ENCODE peak calls at places on chromosomes 3 and 15, in seven cellular contexts. M is psoas muscle; J is WERI-Rb-1; A is AG09319; K is GM23338; Z is BJ; T is CD8-positive, alpha-beta T cell. H is an unnamed sample.

GRCh38 chr3:151009981-151010380 is 37.5 kb upstream of the CLRN1 start:
- DNase-seq in J (no peak), K (peak; percentile 21), A (no peak), M (no peak), T (no peak), Z (no peak), H (no peak)

GRCh38 chr3:112086018-112086854 is at the start of gene C3orf52:
- DNase-seq in T (peak; percentile 57), J (peak; percentile 89), M (peak; percentile 88), A (no peak), K (peak; percentile 96), Z (no peak), H (peak; percentile 93)

GRCh38 chr15:95111969-95112368 is 880.6 kb downstream of the MCTP2 start:
- DNase-seq in T (no peak), K (no peak), M (no peak), A (no peak), Z (no peak), J (no peak), H (no peak)

GRCh38 chr15:90481023-90481422 is 48.7 kb upstream of the CRTC3 start:
- DNase-seq in M (no peak), K (no peak), A (no peak), T (no peak), Z (no peak), J (no peak), H (no peak)

GRCh38 chr3:139308156-139309017 is 35.4 kb upstream of the MRPS22 start:
- DNase-seq in Z (no peak), M (no peak), A (no peak), J (no peak), K (no peak), T (no peak), H (no peak)

GRCh38 chr3:42505203-42505848 is 2.9 kb downstream of the VIPR1 start:
- DNase-seq in Z (no peak), A (no peak), T (no peak), J (peak; percentile 4), K (no peak), M (no peak), H (no peak)

GRCh38 chr3:170233532-170233931 is 11.3 kb downstream of the PRKCI start:
- DNase-seq in M (no peak), J (no peak), T (no peak), K (no peak), A (peak; percentile 60), Z (peak; percentile 55), H (no peak)

GRCh38 chr3:58009026-58009748 is 965 bp downstream of the FLNB start:
- DNase-seq in J (no peak), M (no peak), K (peak; percentile 62), Z (no peak), A (no peak), T (peak; percentile 46), H (peak; percentile 72)

GRCh38 chr3:188158731-188159355 is 4.9 kb downstream of the LPP start:
- DNase-seq in K (no peak), M (no peak), J (no peak), A (no peak), T (no peak), Z (no peak), H (no peak)

GRCh38 chr3:171753665-171754408 is 56.4 kb downstream of the PLD1 start:
- DNase-seq in K (no peak), A (peak; percentile 31), T (no peak), M (no peak), J (no peak), Z (no peak), H (no peak)

DNA sequence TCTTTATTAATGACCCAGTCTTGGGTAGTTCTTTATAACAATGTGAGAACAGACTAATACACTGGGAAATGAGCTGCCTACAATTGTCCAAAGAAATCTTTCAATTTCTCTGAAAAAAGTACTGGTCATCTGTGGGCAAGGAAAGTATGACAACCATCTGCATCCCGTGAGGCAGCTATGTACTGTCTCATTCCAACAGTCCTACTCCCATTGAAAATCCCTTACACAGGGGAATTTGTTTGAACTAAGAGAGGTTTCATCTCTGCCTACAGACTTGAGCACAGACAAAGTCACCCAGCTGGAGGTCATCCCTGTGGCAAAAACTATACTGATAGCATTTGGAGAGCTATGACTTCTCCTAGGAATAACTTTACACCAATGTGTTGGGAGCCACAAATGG is 27.1 kb downstream of the SHC4 start:
- DNase-seq in T (no peak), J (no peak), M (no peak), Z (peak; percentile 67), K (no peak), A (peak; percentile 8), H (no peak)
- TF ChIP-seq CTCF in T (no peak), J (no peak), M (no peak), Z (no peak), K (no peak), A (no peak), H (no peak)

GRCh38 chr3:158785972-158786371 is 15.9 kb upstream of the MFSD1 start:
- DNase-seq in M (no peak), J (no peak), Z (no peak), T (no peak), A (no peak), K (no peak), H (no peak)

GRCh38 chr3:158788446-158788845 is 13.4 kb upstream of the MFSD1 start:
- DNase-seq in Z (no peak), J (no peak), T (no peak), M (no peak), A (no peak), K (no peak), H (no peak)

GRCh38 chr3:158791259-158791920 is 10.5 kb upstream of the MFSD1 start:
- DNase-seq in Z (no peak), J (peak; percentile 11), A (no peak), M (no peak), T (no peak), K (peak; percentile 77), H (peak; percentile 37)

GRCh38 chr3:158792709-158793108 is 9.1 kb upstream of the MFSD1 start:
- DNase-seq in Z (peak; percentile 80), J (no peak), T (no peak), A (peak; percentile 89), K (no peak), M (no peak), H (no peak)

GRCh38 chr3:158789592-158789991 is 12.3 kb upstream of the MFSD1 start:
- DNase-seq in M (no peak), Z (no peak), A (no peak), T (no peak), J (peak; percentile 14), K (no peak), H (no peak)
- TF ChIP-seq CTCF in M (peak; percentile 43), Z (peak; percentile 42), A (peak; percentile 64), T (no peak), J (peak; percentile 24), K (peak; percentile 40), H (peak; percentile 28)

GRCh38 chr15:67560320-67560719 is 17.8 kb downstream of the MAP2K5 start:
- DNase-seq in T (no peak), Z (no peak), J (no peak), A (no peak), M (no peak), K (no peak), H (no peak)
- TF ChIP-seq CTCF in T (no peak), Z (no peak), J (no peak), A (no peak), M (no peak), K (no peak), H (no peak)

GRCh38 chr15:77584201-77584600 is 48.5 kb downstream of the LINGO1 start:
- DNase-seq in T (no peak), J (peak; percentile 60), M (no peak), Z (no peak), K (peak; percentile 60), A (no peak), H (no peak)
- TF ChIP-seq CTCF in T (no peak), J (peak; percentile 86), M (no peak), Z (peak; percentile 32), K (peak; percentile 40), A (peak; percentile 4), H (no peak)

GRCh38 chr3:108408883-108409612 is 101.3 kb downstream of the MYH15 start:
- DNase-seq in J (no peak), M (no peak), Z (no peak), K (no peak), A (no peak), T (no peak), H (no peak)

GRCh38 chr3:108404409-108404808 is 106.0 kb downstream of the MYH15 start:
- DNase-seq in A (no peak), J (peak; percentile 60), T (no peak), K (no peak), M (no peak), Z (no peak), H (no peak)

GRCh38 chr3:108406063-108406660 is 104.2 kb downstream of the MYH15 start:
- DNase-seq in M (no peak), Z (no peak), A (no peak), K (no peak), T (no peak), J (no peak), H (no peak)

GRCh38 chr3:108407858-108408257 is 102.5 kb downstream of the MYH15 start:
- DNase-seq in T (no peak), Z (no peak), K (no peak), A (no peak), M (no peak), J (no peak), H (no peak)

DNA sequence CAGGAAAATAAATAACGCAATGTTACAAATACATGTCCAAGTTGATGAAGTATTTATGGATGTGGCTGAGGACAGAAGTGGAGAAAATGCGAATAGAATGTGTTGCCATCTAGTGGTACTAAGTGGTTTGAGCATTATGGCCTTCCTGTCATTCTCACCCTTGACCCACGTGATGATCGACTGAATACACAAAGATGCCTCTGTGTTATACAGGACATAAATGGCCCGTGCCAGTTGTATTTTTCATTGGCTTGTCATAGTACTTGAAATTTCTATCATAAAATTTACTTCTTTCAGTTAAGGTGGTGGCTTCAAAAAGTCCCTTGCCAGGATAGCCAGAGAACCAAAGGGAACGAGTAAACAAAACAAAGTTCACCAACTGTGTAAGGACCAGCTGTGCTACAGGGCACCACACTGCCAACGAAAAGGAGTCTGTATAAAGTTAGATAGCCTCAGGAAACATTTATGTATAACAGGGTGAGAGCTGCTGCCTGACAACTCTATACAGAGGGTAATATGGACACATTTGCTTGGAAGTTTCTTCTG is 103.7 kb downstream of the MYH15 start:
- DNase-seq in K (peak; percentile 62), T (no peak), J (no peak), Z (no peak), A (peak; percentile 16), M (no peak), H (peak; percentile 74)
- TF ChIP-seq CTCF in K (peak; percentile 65), T (peak; percentile 40), J (peak; percentile 66), Z (peak; percentile 79), A (peak; percentile 73), M (peak; percentile 80), H (peak; percentile 69)

DNA sequence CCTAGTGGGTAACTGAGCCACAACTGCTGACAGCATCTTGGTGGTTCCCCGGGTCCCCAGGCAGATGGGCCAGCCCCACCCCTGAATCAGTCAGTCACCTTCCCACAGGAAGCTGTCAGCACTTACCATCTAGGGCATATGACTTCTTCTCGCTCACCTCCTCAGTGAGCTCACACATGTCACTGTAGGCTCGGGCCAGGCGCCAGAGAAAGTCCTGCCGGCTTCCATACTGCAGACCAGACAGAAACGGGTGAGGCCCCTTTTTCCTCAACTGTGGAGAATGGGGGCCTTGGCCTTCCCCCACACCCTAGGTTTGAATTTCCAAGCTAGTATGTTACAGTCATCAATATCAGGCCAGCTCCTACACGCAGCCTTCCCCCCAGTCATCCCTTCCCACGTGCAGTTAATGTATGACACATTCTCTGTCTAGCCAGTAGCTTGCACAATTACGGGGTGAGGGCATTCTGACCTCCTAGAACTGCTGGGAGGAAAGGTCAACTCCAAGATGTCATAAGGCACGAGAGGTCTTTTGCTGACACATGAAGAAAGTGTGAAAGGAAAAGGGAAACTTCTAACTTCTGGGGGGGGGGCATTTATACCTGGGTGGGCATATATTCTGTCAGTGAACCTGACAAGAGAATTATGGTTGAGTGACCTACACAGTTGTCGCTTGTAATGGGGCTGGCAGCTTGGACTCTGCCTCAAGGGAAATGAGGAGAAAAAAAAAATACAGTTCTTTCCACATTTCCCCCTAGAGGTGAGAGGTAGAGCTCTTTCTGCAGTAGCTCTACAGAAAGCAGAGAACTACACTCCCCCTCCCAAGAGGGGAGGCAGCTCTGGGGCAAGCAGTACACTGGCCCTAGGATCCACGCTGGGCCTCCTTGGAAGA is 10.9 kb downstream of the RMDN3 start:
- DNase-seq in J (no peak), A (no peak), T (peak; percentile 76), K (peak; percentile 27), M (no peak), Z (no peak), H (no peak)
- TF ChIP-seq CTCF in J (no peak), A (peak; percentile 4), T (no peak), K (no peak), M (no peak), Z (no peak), H (no peak)